ENCODE peak calls at places on chromosomes 12 and 14, in four cellular contexts. One of them, this sample, is unnamed.

GRCh38 chr14:31206536-31207286 is 882 bp downstream of the HECTD1 start:
- DNase-seq in endothelial cell: peak; percentile 50
- DNase-seq in uterus: peak; percentile 39
- DNase-seq in foreskin fibroblast: no peak
- DNase-seq in this sample: peak; percentile 50

GRCh38 chr14:66425402-66425801 is 60.8 kb upstream of the CCDC196 start:
- DNase-seq in endothelial cell: no peak
- DNase-seq in uterus: no peak
- DNase-seq in foreskin fibroblast: no peak
- DNase-seq in this sample: no peak

GRCh38 chr12:76548222-76548837 is 11.2 kb downstream of the OSBPL8 start:
- DNase-seq in endothelial cell: no peak
- DNase-seq in uterus: no peak
- DNase-seq in foreskin fibroblast: no peak
- DNase-seq in this sample: no peak

GRCh38 chr12:44223736-44224135 is 387.9 kb downstream of the TMEM117 start:
- DNase-seq in endothelial cell: no peak
- DNase-seq in uterus: no peak
- DNase-seq in foreskin fibroblast: no peak
- DNase-seq in this sample: no peak

GRCh38 chr14:105528859-105529505 is 2.6 kb downstream of the TMEM121 start:
- DNase-seq in endothelial cell: no peak
- DNase-seq in uterus: no peak
- DNase-seq in foreskin fibroblast: no peak
- DNase-seq in this sample: no peak

GRCh38 chr12:10205251-10205807 is 7.3 kb upstream of the GABARAPL1 start:
- DNase-seq in endothelial cell: no peak
- DNase-seq in uterus: no peak
- DNase-seq in foreskin fibroblast: no peak
- DNase-seq in this sample: no peak

GRCh38 chr12:49294804-49295086 is 202 bp upstream of the PRPH start:
- DNase-seq in endothelial cell: no peak
- DNase-seq in uterus: no peak
- DNase-seq in foreskin fibroblast: no peak
- DNase-seq in this sample: peak; percentile 25

GRCh38 chr14:42804146-42804545 is 1197.5 kb downstream of the LRFN5 start:
- DNase-seq in endothelial cell: no peak
- DNase-seq in uterus: no peak
- DNase-seq in foreskin fibroblast: no peak
- DNase-seq in this sample: no peak

GRCh38 chr14:33836895-33837577 is 113.8 kb downstream of the EGLN3 start:
- DNase-seq in endothelial cell: no peak
- DNase-seq in uterus: no peak
- DNase-seq in foreskin fibroblast: no peak
- DNase-seq in this sample: no peak

GRCh38 chr12:110421159-110421661 is 17.7 kb upstream of the ANAPC7 start:
- DNase-seq in endothelial cell: no peak
- DNase-seq in uterus: no peak
- DNase-seq in foreskin fibroblast: no peak
- DNase-seq in this sample: no peak

GRCh38 chr12:92063641-92064040 is 82.0 kb downstream of the BTG1 start:
- DNase-seq in endothelial cell: no peak
- DNase-seq in uterus: no peak
- DNase-seq in foreskin fibroblast: peak; percentile 47
- DNase-seq in this sample: no peak

GRCh38 chr12:114476159-114476558 is 70.2 kb upstream of the TBX5 start:
- DNase-seq in endothelial cell: no peak
- DNase-seq in uterus: no peak
- DNase-seq in foreskin fibroblast: peak; percentile 27
- DNase-seq in this sample: no peak

GRCh38 chr12:109482894-109483293 is 5.5 kb downstream of the UBE3B start:
- DNase-seq in endothelial cell: no peak
- DNase-seq in uterus: no peak
- DNase-seq in foreskin fibroblast: no peak
- DNase-seq in this sample: no peak

GRCh38 chr12:3988519-3989217 is 115.5 kb upstream of the PARP11 start:
- DNase-seq in endothelial cell: no peak
- DNase-seq in uterus: no peak
- DNase-seq in foreskin fibroblast: no peak
- DNase-seq in this sample: peak; percentile 47

GRCh38 chr12:1533602-1534304 is 60.6 kb downstream of the FBXL14 start:
- DNase-seq in endothelial cell: no peak
- DNase-seq in uterus: no peak
- DNase-seq in foreskin fibroblast: no peak
- DNase-seq in this sample: peak; percentile 70

GRCh38 chr12:69999561-69999960 is 174.5 kb downstream of the MYRFL start:
- DNase-seq in endothelial cell: no peak
- DNase-seq in uterus: no peak
- DNase-seq in foreskin fibroblast: no peak
- DNase-seq in this sample: no peak
- TF ChIP-seq CTCF in endothelial cell: no peak
- TF ChIP-seq CTCF in uterus: no peak
- TF ChIP-seq CTCF in foreskin fibroblast: no peak
- TF ChIP-seq CTCF in this sample: no peak

GRCh38 chr12:62600038-62600437 is 133.4 kb downstream of the MON2 start:
- DNase-seq in endothelial cell: no peak
- DNase-seq in uterus: no peak
- DNase-seq in foreskin fibroblast: no peak
- DNase-seq in this sample: no peak
- TF ChIP-seq CTCF in endothelial cell: peak; percentile 58
- TF ChIP-seq CTCF in uterus: no peak
- TF ChIP-seq CTCF in foreskin fibroblast: peak; percentile 4
- TF ChIP-seq CTCF in this sample: no peak

GRCh38 chr12:56645717-56646446 is at the start of gene ATP5F1B:
- DNase-seq in endothelial cell: peak; percentile 82
- DNase-seq in uterus: peak; percentile 94
- DNase-seq in foreskin fibroblast: peak; percentile 100
- DNase-seq in this sample: peak; percentile 97
- TF ChIP-seq CTCF in endothelial cell: no peak
- TF ChIP-seq CTCF in uterus: no peak
- TF ChIP-seq CTCF in foreskin fibroblast: no peak
- TF ChIP-seq CTCF in this sample: no peak

DNA sequence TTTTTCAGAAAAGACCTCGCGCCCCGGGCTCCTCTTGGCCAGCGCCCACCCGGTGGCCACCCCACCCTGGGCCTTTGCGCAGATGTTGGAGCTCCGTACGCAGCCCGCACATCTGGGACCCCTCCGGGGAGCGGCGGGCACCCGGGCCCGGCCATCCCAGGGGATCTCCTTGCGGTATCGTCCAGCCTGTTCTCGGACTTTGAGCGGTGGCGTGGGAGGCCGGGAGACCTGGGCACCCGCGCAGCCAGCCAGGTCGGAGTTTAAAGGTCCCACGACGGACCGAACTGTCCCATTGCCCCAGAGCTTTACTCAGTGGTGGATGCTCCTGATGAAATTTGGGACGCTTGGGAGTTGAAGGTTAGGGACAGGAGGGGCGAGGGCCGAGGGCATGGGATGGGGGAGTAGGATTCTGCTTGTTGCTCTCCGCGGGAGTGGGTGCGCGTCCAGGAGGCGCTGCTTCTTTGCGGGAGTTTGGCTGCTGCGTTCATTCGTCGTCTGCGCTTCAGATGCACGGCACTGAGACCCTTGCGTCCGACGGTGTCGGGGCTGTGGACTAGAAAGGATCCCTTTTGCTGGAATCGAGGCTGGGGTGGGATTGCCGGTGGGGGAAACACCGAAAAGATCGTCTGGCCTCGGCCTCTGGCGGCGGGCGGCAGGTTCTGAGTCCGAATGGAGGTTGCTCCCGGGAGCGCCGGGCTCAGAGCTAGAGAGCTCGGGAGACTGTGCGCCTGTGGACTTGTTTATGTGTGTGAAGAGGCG is 1.4 kb downstream of the NTF3 start:
- DNase-seq in endothelial cell: no peak
- DNase-seq in uterus: no peak
- DNase-seq in foreskin fibroblast: no peak
- DNase-seq in this sample: no peak
- TF ChIP-seq CTCF in endothelial cell: no peak
- TF ChIP-seq CTCF in uterus: no peak
- TF ChIP-seq CTCF in foreskin fibroblast: peak; percentile 6
- TF ChIP-seq CTCF in this sample: no peak

GRCh38 chr14:68978550-68978911 is 571 bp downstream of the ACTN1 start:
- DNase-seq in endothelial cell: peak; percentile 71
- DNase-seq in uterus: peak; percentile 80
- DNase-seq in foreskin fibroblast: peak; percentile 56
- DNase-seq in this sample: peak; percentile 62
- TF ChIP-seq CTCF in endothelial cell: no peak
- TF ChIP-seq CTCF in uterus: no peak
- TF ChIP-seq CTCF in foreskin fibroblast: no peak
- TF ChIP-seq CTCF in this sample: no peak

DNA sequence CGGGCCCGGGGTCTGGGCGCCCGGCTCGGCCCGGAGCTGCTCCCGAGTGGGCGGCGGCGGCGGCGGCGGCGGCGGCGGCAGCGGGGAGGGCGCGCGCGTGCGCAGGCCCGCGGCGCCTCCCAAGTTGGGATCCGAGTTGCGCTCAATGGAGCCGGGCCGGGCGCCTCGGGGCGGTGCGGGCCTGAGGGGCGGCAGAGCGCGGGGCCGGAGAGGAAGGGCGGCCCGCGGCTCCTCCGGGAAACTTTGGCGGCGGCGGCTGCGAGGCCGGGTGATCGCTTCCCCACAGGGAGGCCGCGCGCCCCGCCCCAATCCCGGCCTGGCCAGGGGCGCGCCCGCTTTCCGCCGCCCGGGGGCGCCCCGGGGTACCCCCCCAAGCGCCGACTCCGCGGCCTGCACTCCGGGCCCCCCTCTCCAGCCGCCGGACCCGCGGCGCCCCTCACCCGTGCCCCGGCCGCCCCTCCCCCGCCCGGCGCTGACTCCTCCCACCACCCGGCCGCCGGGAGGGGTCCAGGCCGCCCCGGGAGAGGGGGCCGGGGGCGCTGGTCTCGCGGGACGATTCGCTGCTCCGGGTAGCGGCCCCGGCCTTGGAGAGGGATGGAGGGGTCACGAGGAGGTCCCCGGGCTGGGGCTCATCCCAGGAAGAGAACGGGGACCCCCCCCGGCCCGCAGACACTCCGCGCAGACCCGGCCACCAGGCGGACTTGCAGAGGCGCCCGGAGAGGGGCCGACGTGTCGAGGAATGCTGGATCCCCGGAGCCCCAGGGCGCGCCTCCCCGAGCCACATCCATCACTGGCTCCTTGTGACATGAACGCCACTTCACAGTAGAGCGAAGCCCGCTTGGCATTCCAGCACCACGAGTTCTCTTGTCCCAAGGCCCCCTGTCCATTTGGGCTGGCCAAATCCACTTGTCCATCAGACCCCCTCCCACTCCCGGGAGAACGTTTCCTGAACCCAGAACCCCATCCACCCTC is at the start of gene RILPL1:
- DNase-seq in endothelial cell: peak; percentile 66
- DNase-seq in uterus: peak; percentile 70
- DNase-seq in foreskin fibroblast: peak; percentile 43
- DNase-seq in this sample: peak; percentile 85
- TF ChIP-seq CTCF in endothelial cell: peak; percentile 54
- TF ChIP-seq CTCF in uterus: peak; percentile 52
- TF ChIP-seq CTCF in foreskin fibroblast: peak; percentile 3
- TF ChIP-seq CTCF in this sample: peak; percentile 50

GRCh38 chr12:57240069-57240921 is 10.7 kb downstream of the STAC3 start:
- DNase-seq in endothelial cell: no peak
- DNase-seq in uterus: no peak
- DNase-seq in foreskin fibroblast: peak; percentile 55
- DNase-seq in this sample: peak; percentile 69
- TF ChIP-seq CTCF in endothelial cell: no peak
- TF ChIP-seq CTCF in uterus: no peak
- TF ChIP-seq CTCF in foreskin fibroblast: no peak
- TF ChIP-seq CTCF in this sample: no peak

GRCh38 chr12:39341761-39342160 is 101.2 kb downstream of the KIF21A start:
- DNase-seq in endothelial cell: no peak
- DNase-seq in uterus: no peak
- DNase-seq in foreskin fibroblast: no peak
- DNase-seq in this sample: no peak

GRCh38 chr12:39348941-39349626 is 93.8 kb downstream of the KIF21A start:
- DNase-seq in endothelial cell: no peak
- DNase-seq in uterus: no peak
- DNase-seq in foreskin fibroblast: no peak
- DNase-seq in this sample: no peak

GRCh38 chr12:39348523-39348922 is 94.4 kb downstream of the KIF21A start:
- DNase-seq in endothelial cell: no peak
- DNase-seq in uterus: no peak
- DNase-seq in foreskin fibroblast: no peak
- DNase-seq in this sample: no peak

GRCh38 chr12:39341179-39341578 is 101.7 kb downstream of the KIF21A start:
- DNase-seq in endothelial cell: no peak
- DNase-seq in uterus: no peak
- DNase-seq in foreskin fibroblast: no peak
- DNase-seq in this sample: no peak

GRCh38 chr12:39343665-39344064 is 99.3 kb downstream of the KIF21A start:
- DNase-seq in endothelial cell: no peak
- DNase-seq in uterus: no peak
- DNase-seq in foreskin fibroblast: no peak
- DNase-seq in this sample: no peak
- TF ChIP-seq CTCF in endothelial cell: no peak
- TF ChIP-seq CTCF in uterus: no peak
- TF ChIP-seq CTCF in foreskin fibroblast: no peak
- TF ChIP-seq CTCF in this sample: no peak

GRCh38 chr14:49992448-49992847 is 99.6 kb downstream of the ARF6 start:
- DNase-seq in endothelial cell: no peak
- DNase-seq in uterus: no peak
- DNase-seq in foreskin fibroblast: no peak
- DNase-seq in this sample: no peak

GRCh38 chr14:49992036-49992435 is 99.2 kb downstream of the ARF6 start:
- DNase-seq in endothelial cell: no peak
- DNase-seq in uterus: no peak
- DNase-seq in foreskin fibroblast: no peak
- DNase-seq in this sample: no peak

GRCh38 chr14:49993565-49993964 is 100.7 kb downstream of the ARF6 start:
- DNase-seq in endothelial cell: no peak
- DNase-seq in uterus: no peak
- DNase-seq in foreskin fibroblast: no peak
- DNase-seq in this sample: no peak

GRCh38 chr14:49991491-49991890 is 98.6 kb downstream of the ARF6 start:
- DNase-seq in endothelial cell: no peak
- DNase-seq in uterus: no peak
- DNase-seq in foreskin fibroblast: no peak
- DNase-seq in this sample: no peak

GRCh38 chr14:49992901-49993335 is 100.0 kb downstream of the ARF6 start:
- DNase-seq in endothelial cell: no peak
- DNase-seq in uterus: no peak
- DNase-seq in foreskin fibroblast: peak; percentile 95
- DNase-seq in this sample: peak; percentile 67
- TF ChIP-seq CTCF in endothelial cell: no peak
- TF ChIP-seq CTCF in uterus: no peak
- TF ChIP-seq CTCF in foreskin fibroblast: no peak
- TF ChIP-seq CTCF in this sample: no peak